ENCODE peak calls at places on chromosomes 11 and 22, in six cellular contexts. I, U, O, Q, R and T are unnamed samples.

GRCh38 chr11:82969811-82970210 is 68.3 kb downstream of the DDIAS start:
- DNase-seq in I (no peak), U (no peak), O (no peak), Q (no peak), R (no peak), T (no peak)

GRCh38 chr22:49045276-49045675 is 782.4 kb downstream of the BRD1 start:
- DNase-seq in I (no peak), U (no peak), O (no peak), Q (no peak), R (no peak), T (no peak)

GRCh38 chr11:44607324-44607962 is 42.0 kb downstream of the CD82 start:
- DNase-seq in I (no peak), U (no peak), O (no peak), Q (no peak), R (peak; percentile 18), T (peak; percentile 18)

GRCh38 chr11:8168485-8169257 is at the start of gene RIC3:
- DNase-seq in I (peak; percentile 44), U (peak; percentile 42), O (no peak), Q (no peak), R (no peak), T (no peak)

GRCh38 chr22:49153921-49154320 is 673.8 kb downstream of the BRD1 start:
- DNase-seq in I (no peak), U (no peak), O (no peak), Q (no peak), R (no peak), T (no peak)

GRCh38 chr11:11057472-11057854 is 199.6 kb upstream of the ZBED5 start:
- DNase-seq in I (peak; percentile 18), U (no peak), O (no peak), Q (no peak), R (no peak), T (no peak)

GRCh38 chr11:118535261-118535660 is 4.3 kb downstream of the TMEM25 start:
- DNase-seq in I (no peak), U (no peak), O (no peak), Q (no peak), R (no peak), T (no peak)

GRCh38 chr22:22942511-22943329 is 55.1 kb downstream of the IGLL5 start:
- DNase-seq in I (peak; percentile 46), U (peak; percentile 40), O (peak; percentile 79), Q (peak; percentile 73), R (peak; percentile 56), T (peak; percentile 38)

GRCh38 chr11:532512-533048 is 2.8 kb downstream of the HRAS start:
- DNase-seq in I (no peak), U (no peak), O (no peak), Q (no peak), R (no peak), T (no peak)

GRCh38 chr11:131274233-131274632 is 96.2 kb upstream of the NTM start:
- DNase-seq in I (no peak), U (no peak), O (no peak), Q (no peak), R (no peak), T (no peak)

GRCh38 chr22:36147196-36147788 is 13.3 kb downstream of the APOL3 start:
- DNase-seq in I (no peak), U (no peak), O (no peak), Q (no peak), R (no peak), T (no peak)

GRCh38 chr11:57377098-57377497 is 3.9 kb downstream of the PRG3 start:
- DNase-seq in I (no peak), U (no peak), O (no peak), Q (no peak), R (no peak), T (no peak)

GRCh38 chr11:69674267-69674885 is 777 bp downstream of the LTO1 start:
- DNase-seq in I (no peak), U (no peak), O (peak; percentile 77), Q (peak; percentile 32), R (peak; percentile 86), T (peak; percentile 75)

GRCh38 chr11:66432597-66432996 is 6.1 kb downstream of the MRPL11 start:
- DNase-seq in I (no peak), U (no peak), O (no peak), Q (no peak), R (no peak), T (no peak)
- H3K4me3 ChIP-seq in I (no peak overlapping the region), U (no peak overlapping the region), O (no peak overlapping the region), Q (no peak overlapping the region), R (no peak overlapping the region), T (no peak overlapping the region)

DNA sequence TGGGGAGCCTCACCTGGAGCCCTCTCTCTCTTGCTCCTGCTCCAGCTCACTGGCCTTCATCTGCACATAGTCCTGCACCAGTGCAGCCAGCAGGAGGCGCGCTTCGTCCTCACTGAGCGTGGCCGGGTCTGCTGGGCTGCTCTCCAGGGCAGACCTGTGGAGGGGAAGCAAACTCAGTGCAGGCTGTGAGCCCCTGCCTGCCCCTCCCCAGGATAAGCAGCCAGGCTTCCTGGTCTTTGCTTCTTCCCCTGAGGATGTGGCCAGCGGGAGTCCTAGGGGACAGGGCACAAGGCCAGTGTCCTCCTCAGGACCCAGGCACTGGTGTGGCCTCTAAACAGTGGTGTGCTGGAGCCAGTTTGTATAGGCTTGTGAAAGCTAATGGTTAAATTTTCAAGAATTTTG is 2.2 kb downstream of the CALCA start:
- DNase-seq in I (no peak), U (peak; percentile 19), O (peak; percentile 34), Q (peak; percentile 47), R (peak; percentile 15), T (no peak)
- TF ChIP-seq CTCF in I (no peak), U (peak; percentile 49), O (peak; percentile 56), Q (peak; percentile 10), R (peak; percentile 62), T (peak; percentile 58)

GRCh38 chr11:47391077-47391583 is 12.8 kb upstream of the SPI1 start:
- DNase-seq in I (no peak), U (peak; percentile 51), O (no peak), Q (no peak), R (no peak), T (no peak)
- H3K4me3 ChIP-seq in I (no peak overlapping the region), U (no peak overlapping the region), O (no peak overlapping the region), Q (no peak overlapping the region), R (no peak overlapping the region), T (no peak overlapping the region)

GRCh38 chr11:102733232-102733875 is 8.6 kb upstream of the MMP8 start:
- DNase-seq in I (peak; percentile 66), U (peak; percentile 19), O (peak; percentile 82), Q (peak; percentile 82), R (peak; percentile 47), T (peak; percentile 39)
- TF ChIP-seq CTCF in I (peak; percentile 41), U (peak; percentile 67), O (peak; percentile 95), Q (peak; percentile 79), R (peak; percentile 81), T (peak; percentile 77)

GRCh38 chr11:2898366-2899079 is 12.9 kb upstream of the CDKN1C start:
- DNase-seq in I (peak; percentile 79), U (peak; percentile 47), O (peak; percentile 89), Q (peak; percentile 58), R (peak; percentile 90), T (peak; percentile 88)
- H3K4me3 ChIP-seq in I (no peak overlapping the region), U (no peak overlapping the region), O (no peak overlapping the region), Q (no peak overlapping the region), R (no peak overlapping the region), T (no peak overlapping the region)

GRCh38 chr22:45945621-45946020 is 31.3 kb downstream of the WNT7B start:
- DNase-seq in I (no peak), U (no peak), O (no peak), Q (no peak), R (no peak), T (no peak)

GRCh38 chr22:45949921-45950320 is 27.0 kb downstream of the WNT7B start:
- DNase-seq in I (no peak), U (no peak), O (no peak), Q (no peak), R (no peak), T (no peak)

GRCh38 chr22:45946805-45947600 is 30.0 kb downstream of the WNT7B start:
- DNase-seq in I (no peak), U (no peak), O (no peak), Q (no peak), R (no peak), T (no peak)

GRCh38 chr22:45949258-45949870 is 27.6 kb downstream of the WNT7B start:
- DNase-seq in I (no peak), U (no peak), O (no peak), Q (no peak), R (no peak), T (no peak)

GRCh38 chr22:45948081-45948648 is 28.8 kb downstream of the WNT7B start:
- DNase-seq in I (no peak), U (no peak), O (no peak), Q (no peak), R (no peak), T (no peak)
- TF ChIP-seq CTCF in I (no peak), U (no peak), O (no peak), Q (no peak), R (no peak), T (no peak)

GRCh38 chr22:44755000-44755399 is 2.6 kb downstream of the ARHGAP8 start:
- DNase-seq in I (no peak), U (no peak), O (no peak), Q (peak; percentile 51), R (no peak), T (no peak)

GRCh38 chr22:44750481-44750880 is 1.9 kb upstream of the ARHGAP8 start:
- DNase-seq in I (no peak), U (no peak), O (no peak), Q (no peak), R (no peak), T (no peak)

GRCh38 chr22:44755418-44755817 is 3.0 kb downstream of the ARHGAP8 start:
- DNase-seq in I (peak; percentile 28), U (no peak), O (no peak), Q (peak; percentile 63), R (no peak), T (no peak)

GRCh38 chr22:44753189-44754042 is 1.0 kb downstream of the ARHGAP8 start:
- DNase-seq in I (peak; percentile 45), U (no peak), O (no peak), Q (peak; percentile 51), R (peak; percentile 64), T (peak; percentile 49)

GRCh38 chr22:44752285-44753188 is at the start of gene ARHGAP8:
- DNase-seq in I (peak; percentile 38), U (no peak), O (no peak), Q (peak; percentile 74), R (no peak), T (no peak)
- H3K4me3 ChIP-seq in I (peak within 1 kb of the TSS; percentile 33), U (peak within 1 kb of the TSS; percentile 48), O (no peak within 1 kb of the TSS), Q (peak within 1 kb of the TSS; percentile 46), R (no peak within 1 kb of the TSS), T (no peak within 1 kb of the TSS)

GRCh38 chr11:134737563-134738510 is 325.8 kb upstream of the B3GAT1 start:
- DNase-seq in I (no peak), U (no peak), O (no peak), Q (no peak), R (no peak), T (no peak)

GRCh38 chr11:134736251-134737072 is 324.4 kb upstream of the B3GAT1 start:
- DNase-seq in I (no peak), U (no peak), O (no peak), Q (no peak), R (no peak), T (no peak)

GRCh38 chr11:134731562-134731961 is 319.5 kb upstream of the B3GAT1 start:
- DNase-seq in I (no peak), U (no peak), O (no peak), Q (no peak), R (no peak), T (no peak)

GRCh38 chr11:134734446-134734845 is 322.4 kb upstream of the B3GAT1 start:
- DNase-seq in I (no peak), U (no peak), O (no peak), Q (no peak), R (no peak), T (no peak)

GRCh38 chr11:134734894-134735293 is 322.9 kb upstream of the B3GAT1 start:
- DNase-seq in I (no peak), U (no peak), O (no peak), Q (no peak), R (no peak), T (no peak)
- TF ChIP-seq CTCF in I (no peak), U (no peak), O (no peak), Q (no peak), R (no peak), T (no peak)